ENCODE peak calls at places on chromosome 17, in nine cellular contexts. C, J, K, P, H, Y, B, I and S are unnamed samples.

GRCh38 chr17:72846399-72846798 is 246.1 kb downstream of the SLC39A11 start:
- DNase-seq in C (no peak), J (no peak), K (no peak), P (no peak), H (no peak), Y (no peak), B (no peak), I (no peak), S (no peak)

GRCh38 chr17:78058001-78058400 is 70.6 kb downstream of the TMC6 start:
- DNase-seq in C (no peak), J (no peak), K (no peak), P (no peak), H (no peak), Y (no peak), B (no peak), I (no peak), S (no peak)

GRCh38 chr17:79109584-79109983 is 35.0 kb downstream of the ENGASE start:
- DNase-seq in C (no peak), J (no peak), K (peak), P (no peak), H (peak), Y (no peak), B (no peak), I (no peak), S (no peak)

GRCh38 chr17:18143044-18143936 is 34.7 kb downstream of the MYO15A start:
- DNase-seq in C (peak), J (no peak), K (peak), P (no peak), H (peak), Y (no peak), B (peak), I (no peak), S (no peak)

GRCh38 chr17:37373530-37374159 is 2.1 kb upstream of the C17orf78 start:
- DNase-seq in C (peak), J (peak), K (peak), P (peak), H (peak), Y (peak), B (peak), I (peak), S (peak)

GRCh38 chr17:33739714-33740113 is 446.6 kb upstream of the ASIC2 start:
- DNase-seq in C (no peak), J (no peak), K (no peak), P (no peak), H (no peak), Y (no peak), B (no peak), I (no peak), S (no peak)

GRCh38 chr17:50076221-50076590 is 18.9 kb upstream of the PDK2 start:
- DNase-seq in C (no peak), J (no peak), K (no peak), P (no peak), H (no peak), Y (no peak), B (no peak), I (no peak), S (no peak)

GRCh38 chr17:44014437-44015172 is at the start of gene TMEM101:
- DNase-seq in C (peak), J (peak), K (peak), P (peak), H (peak), Y (peak), B (peak), I (peak), S (peak)

GRCh38 chr17:76063880-76064546 is 8.3 kb downstream of the SRP68 start:
- DNase-seq in C (no peak), J (no peak), K (no peak), P (no peak), H (no peak), Y (peak), B (no peak), I (no peak), S (no peak)

GRCh38 chr17:34777044-34777443 is 184.2 kb downstream of the CCT6B start:
- DNase-seq in C (no peak), J (no peak), K (no peak), P (no peak), H (no peak), Y (no peak), B (no peak), I (no peak), S (no peak)

GRCh38 chr17:21233581-21234337 is 19.5 kb downstream of the NATD1 start:
- DNase-seq in C (no peak), J (no peak), K (peak), P (no peak), H (no peak), Y (no peak), B (no peak), I (no peak), S (no peak)

GRCh38 chr17:71111460-71111859 is 942.1 kb downstream of the KCNJ2 start:
- DNase-seq in C (no peak), J (no peak), K (no peak), P (no peak), H (no peak), Y (no peak), B (no peak), I (no peak), S (no peak)

GRCh38 chr17:64984776-64985521 is 65.7 kb upstream of the LRRC37A3 start:
- DNase-seq in C (no peak), J (no peak), K (peak), P (no peak), H (no peak), Y (no peak), B (no peak), I (no peak), S (peak)

GRCh38 chr17:49111934-49112333 is 20.6 kb upstream of the B4GALNT2 start:
- DNase-seq in C (no peak), J (no peak), K (no peak), P (no peak), H (no peak), Y (no peak), B (no peak), I (no peak), S (no peak)

GRCh38 chr17:4130715-4131114 is 12.1 kb downstream of the ZZEF1 start:
- DNase-seq in C (no peak), J (no peak), K (peak), P (no peak), H (no peak), Y (no peak), B (no peak), I (no peak), S (no peak)